ENCODE peak calls at places on chromosomes 2 and 18, in eight cellular contexts. Q is NCI-H1105, L is GM06990, K is MCF 10A, H is GM20000, E is NCI-H748 treated with DMSO at 0.1 percent for 48 hours, O is uterus, S is skeletal muscle cell. N is an unnamed sample.

GRCh38 chr2:31378389-31378788 is 36.2 kb downstream of the XDH start:
- DNase-seq in H (no peak), O (no peak), E (no peak), K (no peak), S (no peak), L (no peak), Q (no peak), N (no peak)

GRCh38 chr2:12929806-12930205 is 213.1 kb downstream of the TRIB2 start:
- DNase-seq in O (no peak), L (no peak), S (no peak), Q (no peak), E (no peak), K (no peak), H (no peak), N (no peak)

GRCh38 chr2:69217333-69218080 is 169.5 kb downstream of the GFPT1 start:
- DNase-seq in K (no peak), O (no peak), L (no peak), E (peak; percentile 4), S (no peak), H (no peak), Q (peak; percentile 80), N (no peak)

GRCh38 chr2:236870401-236870800 is 215.3 kb upstream of the COPS8 start:
- DNase-seq in L (no peak), O (no peak), K (no peak), Q (no peak), H (no peak), E (no peak), S (no peak), N (no peak)

GRCh38 chr18:74665905-74666304 is 68.2 kb downstream of the ZNF407 start:
- DNase-seq in E (no peak), S (no peak), H (no peak), Q (no peak), O (no peak), K (no peak), L (no peak), N (no peak)

GRCh38 chr2:140639628-140640027 is 1491.2 kb downstream of the LRP1B start:
- DNase-seq in H (peak; percentile 10), S (no peak), E (no peak), Q (no peak), L (no peak), O (no peak), K (no peak), N (no peak)

GRCh38 chr18:53819174-53819573 is 405.3 kb downstream of the MBD2 start:
- DNase-seq in K (no peak), O (no peak), Q (no peak), S (no peak), E (no peak), H (no peak), L (no peak), N (no peak)

GRCh38 chr2:3665886-3666612 is 8.0 kb downstream of the ALLC start:
- DNase-seq in H (no peak), L (no peak), E (no peak), S (no peak), K (no peak), Q (no peak), O (no peak), N (no peak)

GRCh38 chr2:8515864-8516533 is 165.9 kb upstream of the ID2 start:
- DNase-seq in O (no peak), S (no peak), K (no peak), Q (peak; percentile 9), L (peak; percentile 78), E (peak; percentile 83), H (peak; percentile 53), N (no peak)

GRCh38 chr18:58495202-58495601 is 133.7 kb downstream of the ALPK2 start:
- DNase-seq in K (no peak), E (no peak), S (no peak), Q (no peak), H (no peak), O (no peak), L (no peak), N (no peak)

GRCh38 chr18:60892855-60893254 is 440.4 kb upstream of the CDH20 start:
- DNase-seq in K (peak; percentile 97), L (no peak), O (no peak), Q (no peak), H (no peak), E (no peak), S (peak; percentile 48), N (no peak)

GRCh38 chr18:6624271-6624670 is 105.2 kb upstream of the ARHGAP28 start:
- DNase-seq in L (no peak), K (peak; percentile 61), E (no peak), O (no peak), Q (no peak), H (no peak), S (peak; percentile 57), N (no peak)

GRCh38 chr2:232322560-232323327 is 55.8 kb upstream of the ALPP start:
- DNase-seq in S (no peak), H (no peak), O (no peak), L (no peak), K (no peak), E (no peak), Q (no peak), N (no peak)

GRCh38 chr18:31424383-31424988 is 23.1 kb upstream of the DSG3 start:
- DNase-seq in K (peak; percentile 67), L (no peak), H (peak; percentile 40), S (peak; percentile 15), Q (no peak), O (no peak), E (no peak), N (no peak)

GRCh38 chr2:231563378-231563961 is 29.2 kb upstream of the TEX44 start:
- DNase-seq in O (peak; percentile 58), E (no peak), H (peak; percentile 74), K (peak; percentile 70), L (no peak), S (peak; percentile 11), Q (no peak), N (peak; percentile 58)

GRCh38 chr18:55401638-55402191 is 186.3 kb downstream of the TCF4 start:
- DNase-seq in Q (no peak), S (peak; percentile 73), H (no peak), L (no peak), E (no peak), O (peak; percentile 62), K (no peak), N (no peak)

GRCh38 chr2:184654945-184655344 is 56.6 kb downstream of the ZNF804A start:
- DNase-seq in O (no peak), S (peak; percentile 50), Q (no peak), L (no peak), H (no peak), K (peak; percentile 18), E (no peak), N (no peak)

GRCh38 chr18:567119-567518 is 13.1 kb upstream of the CETN1 start:
- DNase-seq in L (no peak), O (no peak), E (no peak), S (no peak), Q (no peak), K (no peak), H (no peak), N (no peak)

GRCh38 chr18:52237551-52237950 is 102.4 kb upstream of the DCC start:
- DNase-seq in Q (no peak), K (peak; percentile 56), E (no peak), L (no peak), O (no peak), H (no peak), S (peak; percentile 36), N (no peak)

GRCh38 chr18:52948878-52949444 is 609.0 kb downstream of the DCC start:
- DNase-seq in Q (no peak), K (no peak), L (no peak), H (no peak), E (no peak), O (no peak), S (no peak), N (no peak)